ENCODE peak calls at places on chromosomes 5 and 9, in nine cellular contexts. One of them, this sample, is unnamed.

GRCh38 chr5:83724001-83724400 is 3.3 kb upstream of the HAPLN1 start:
- DNase-seq in SW480: no peak
- DNase-seq in left ventricle myocardium inferior: no peak
- DNase-seq in A172: no peak
- DNase-seq in left lung: no peak
- DNase-seq in EL: no peak
- DNase-seq in AG04450: no peak
- DNase-seq in hepatic stellate cell: no peak
- DNase-seq in effector memory CD4-positive, alpha-beta T cell: no peak
- DNase-seq in this sample: no peak

GRCh38 chr9:138104251-138105122 is 226.9 kb downstream of the CACNA1B start:
- DNase-seq in hepatic stellate cell: no peak
- DNase-seq in AG04450: no peak
- DNase-seq in A172: no peak
- DNase-seq in SW480: no peak
- DNase-seq in left ventricle myocardium inferior: no peak
- DNase-seq in effector memory CD4-positive, alpha-beta T cell: no peak
- DNase-seq in left lung: no peak
- DNase-seq in EL: no peak
- DNase-seq in this sample: no peak

GRCh38 chr9:99222416-99223280 is 566 bp downstream of the SEC61B start:
- DNase-seq in left lung: no peak
- DNase-seq in AG04450: no peak
- DNase-seq in A172: no peak
- DNase-seq in EL: no peak
- DNase-seq in SW480: no peak
- DNase-seq in left ventricle myocardium inferior: no peak
- DNase-seq in effector memory CD4-positive, alpha-beta T cell: no peak
- DNase-seq in hepatic stellate cell: no peak
- DNase-seq in this sample: no peak

GRCh38 chr9:32344551-32345182 is 39.8 kb upstream of the ACO1 start:
- DNase-seq in left ventricle myocardium inferior: no peak
- DNase-seq in hepatic stellate cell: peak
- DNase-seq in A172: peak
- DNase-seq in SW480: peak
- DNase-seq in EL: peak
- DNase-seq in effector memory CD4-positive, alpha-beta T cell: no peak
- DNase-seq in left lung: no peak
- DNase-seq in AG04450: no peak
- DNase-seq in this sample: no peak

GRCh38 chr5:17167171-17167891 is 50.1 kb upstream of the BASP1 start:
- DNase-seq in SW480: no peak
- DNase-seq in AG04450: no peak
- DNase-seq in hepatic stellate cell: no peak
- DNase-seq in left lung: no peak
- DNase-seq in effector memory CD4-positive, alpha-beta T cell: no peak
- DNase-seq in A172: peak
- DNase-seq in EL: no peak
- DNase-seq in left ventricle myocardium inferior: no peak
- DNase-seq in this sample: no peak

GRCh38 chr5:108818613-108819272 is 71.0 kb downstream of the FER start:
- DNase-seq in AG04450: peak
- DNase-seq in effector memory CD4-positive, alpha-beta T cell: no peak
- DNase-seq in A172: peak
- DNase-seq in hepatic stellate cell: peak
- DNase-seq in SW480: no peak
- DNase-seq in left ventricle myocardium inferior: no peak
- DNase-seq in EL: peak
- DNase-seq in left lung: no peak
- DNase-seq in this sample: peak

GRCh38 chr9:93630806-93631411 is 54.5 kb downstream of the PHF2 start:
- DNase-seq in AG04450: no peak
- DNase-seq in left lung: no peak
- DNase-seq in left ventricle myocardium inferior: no peak
- DNase-seq in EL: no peak
- DNase-seq in hepatic stellate cell: no peak
- DNase-seq in A172: no peak
- DNase-seq in effector memory CD4-positive, alpha-beta T cell: no peak
- DNase-seq in SW480: no peak
- DNase-seq in this sample: no peak

GRCh38 chr5:102312586-102312985 is 16.5 kb upstream of the SLCO4C1 start:
- DNase-seq in A172: no peak
- DNase-seq in effector memory CD4-positive, alpha-beta T cell: no peak
- DNase-seq in AG04450: no peak
- DNase-seq in left ventricle myocardium inferior: no peak
- DNase-seq in hepatic stellate cell: no peak
- DNase-seq in EL: no peak
- DNase-seq in left lung: no peak
- DNase-seq in SW480: no peak
- DNase-seq in this sample: no peak

GRCh38 chr5:126982926-126983873 is 47.2 kb downstream of the MARCHF3 start:
- DNase-seq in SW480: no peak
- DNase-seq in EL: no peak
- DNase-seq in A172: no peak
- DNase-seq in hepatic stellate cell: no peak
- DNase-seq in effector memory CD4-positive, alpha-beta T cell: no peak
- DNase-seq in AG04450: no peak
- DNase-seq in left lung: no peak
- DNase-seq in left ventricle myocardium inferior: no peak
- DNase-seq in this sample: no peak

GRCh38 chr5:164504141-164504772 is 998.8 kb downstream of the MAT2B start:
- DNase-seq in hepatic stellate cell: peak
- DNase-seq in EL: peak
- DNase-seq in left lung: no peak
- DNase-seq in AG04450: peak
- DNase-seq in left ventricle myocardium inferior: no peak
- DNase-seq in effector memory CD4-positive, alpha-beta T cell: no peak
- DNase-seq in A172: peak
- DNase-seq in SW480: peak
- DNase-seq in this sample: peak

GRCh38 chr9:113955076-113955752 is 79.1 kb downstream of the ZNF618 start:
- DNase-seq in effector memory CD4-positive, alpha-beta T cell: no peak
- DNase-seq in left ventricle myocardium inferior: no peak
- DNase-seq in AG04450: peak
- DNase-seq in left lung: no peak
- DNase-seq in SW480: no peak
- DNase-seq in EL: peak
- DNase-seq in A172: peak
- DNase-seq in hepatic stellate cell: peak
- DNase-seq in this sample: no peak

GRCh38 chr5:168434746-168435321 is 51.4 kb upstream of the RARS1 start:
- DNase-seq in AG04450: no peak
- DNase-seq in hepatic stellate cell: no peak
- DNase-seq in A172: no peak
- DNase-seq in left lung: no peak
- DNase-seq in left ventricle myocardium inferior: no peak
- DNase-seq in SW480: no peak
- DNase-seq in EL: peak
- DNase-seq in effector memory CD4-positive, alpha-beta T cell: no peak
- DNase-seq in this sample: no peak

GRCh38 chr9:72168075-72168474 is 18.8 kb downstream of the GDA start:
- DNase-seq in left ventricle myocardium inferior: no peak
- DNase-seq in left lung: no peak
- DNase-seq in effector memory CD4-positive, alpha-beta T cell: no peak
- DNase-seq in AG04450: no peak
- DNase-seq in EL: no peak
- DNase-seq in SW480: no peak
- DNase-seq in hepatic stellate cell: no peak
- DNase-seq in A172: no peak
- DNase-seq in this sample: no peak

GRCh38 chr5:131952286-131952857 is 6.9 kb upstream of the MEIKIN start:
- DNase-seq in SW480: no peak
- DNase-seq in left lung: no peak
- DNase-seq in A172: no peak
- DNase-seq in EL: no peak
- DNase-seq in AG04450: no peak
- DNase-seq in left ventricle myocardium inferior: no peak
- DNase-seq in effector memory CD4-positive, alpha-beta T cell: no peak
- DNase-seq in hepatic stellate cell: no peak
- DNase-seq in this sample: no peak

GRCh38 chr5:68465133-68465532 is 249.6 kb downstream of the PIK3R1 start:
- DNase-seq in A172: no peak
- DNase-seq in effector memory CD4-positive, alpha-beta T cell: no peak
- DNase-seq in hepatic stellate cell: no peak
- DNase-seq in left ventricle myocardium inferior: no peak
- DNase-seq in left lung: no peak
- DNase-seq in EL: no peak
- DNase-seq in AG04450: no peak
- DNase-seq in SW480: no peak
- DNase-seq in this sample: no peak

GRCh38 chr5:162786234-162786633 is 651.2 kb upstream of the CCNG1 start:
- DNase-seq in effector memory CD4-positive, alpha-beta T cell: no peak
- DNase-seq in left lung: no peak
- DNase-seq in AG04450: no peak
- DNase-seq in left ventricle myocardium inferior: no peak
- DNase-seq in hepatic stellate cell: no peak
- DNase-seq in SW480: no peak
- DNase-seq in A172: no peak
- DNase-seq in EL: no peak
- DNase-seq in this sample: no peak

This sample was measured in H54.